ENCODE peak calls at places on chromosomes 7 and 10, in nine cellular contexts. A is H9, I is hepatocyte, S is GM23338, W is neuronal stem cell, K is OCI-LY7, V is PC-9, Y is GM23248, F is astrocyte. P is an unnamed sample.

GRCh38 chr7:74674166-74674565 is 16.6 kb downstream of the GTF2I start:
- DNase-seq in A (no peak), I (no peak), S (no peak), W (no peak), K (no peak), V (no peak), Y (no peak), F (no peak), P (no peak)

GRCh38 chr10:82438277-82438676 is 563.3 kb downstream of the NRG3 start:
- DNase-seq in A (no peak), I (no peak), S (no peak), W (no peak), K (no peak), V (no peak), Y (no peak), F (no peak), P (no peak)

GRCh38 chr10:46216836-46217748 is 69.7 kb upstream of the ANTXRL start:
- DNase-seq in A (peak), I (no peak), S (no peak), W (no peak), K (no peak), V (no peak), Y (peak), F (no peak), P (no peak)

GRCh38 chr10:128095023-128095752 is 31.0 kb downstream of the MKI67 start:
- DNase-seq in A (no peak), I (peak), S (peak), W (no peak), K (peak), V (no peak), Y (no peak), F (no peak), P (no peak)

GRCh38 chr7:87344446-87344845 is 1.0 kb upstream of the CROT start:
- DNase-seq in A (no peak), I (no peak), S (no peak), W (no peak), K (peak), V (no peak), Y (no peak), F (no peak), P (no peak)

GRCh38 chr10:47013469-47014169 is 102.4 kb downstream of the PTPN20 start:
- DNase-seq in A (peak), I (no peak), S (peak), W (no peak), K (no peak), V (no peak), Y (peak), F (no peak), P (peak)

GRCh38 chr7:43511769-43512515 is 71.0 kb upstream of the STK17A start:
- DNase-seq in A (no peak), I (no peak), S (no peak), W (no peak), K (no peak), V (no peak), Y (no peak), F (no peak), P (no peak)

GRCh38 chr7:106165328-106165727 is 53.2 kb upstream of the SYPL1 start:
- DNase-seq in A (no peak), I (no peak), S (no peak), W (no peak), K (no peak), V (no peak), Y (peak), F (peak), P (peak)

GRCh38 chr7:154546946-154547587 is 455.9 kb downstream of the PAXIP1 start:
- DNase-seq in A (no peak), I (no peak), S (no peak), W (no peak), K (no peak), V (no peak), Y (no peak), F (no peak), P (no peak)

GRCh38 chr7:130901209-130901783 is 167.3 kb upstream of the KLF14 start:
- DNase-seq in A (no peak), I (peak), S (no peak), W (no peak), K (no peak), V (no peak), Y (peak), F (peak), P (peak)

GRCh38 chr10:124342821-124343170 is 75.9 kb downstream of the OAT start:
- DNase-seq in A (peak), I (no peak), S (no peak), W (no peak), K (no peak), V (no peak), Y (no peak), F (no peak), P (no peak)

GRCh38 chr7:92560602-92561001 is 29.6 kb downstream of the FAM133B start:
- DNase-seq in A (no peak), I (no peak), S (no peak), W (no peak), K (no peak), V (no peak), Y (no peak), F (no peak), P (no peak)

GRCh38 chr10:88852327-88852726 is 683 bp upstream of the ANKRD22 start:
- DNase-seq in A (no peak), I (no peak), S (peak), W (no peak), K (no peak), V (no peak), Y (no peak), F (no peak), P (no peak)

GRCh38 chr10:5466451-5466996 is 32.8 kb downstream of the CALML5 start:
- DNase-seq in A (peak), I (peak), S (peak), W (no peak), K (no peak), V (peak), Y (peak), F (peak), P (peak)

GRCh38 chr10:78556700-78557432 is 511.9 kb upstream of the ZMIZ1 start:
- DNase-seq in A (no peak), I (no peak), S (no peak), W (no peak), K (no peak), V (no peak), Y (no peak), F (no peak), P (no peak)

GRCh38 chr7:128705891-128706333 is 33.2 kb upstream of the CALU start:
- DNase-seq in A (no peak), I (no peak), S (no peak), W (no peak), K (no peak), V (no peak), Y (peak), F (no peak), P (peak)

GRCh38 chr7:131231381-131232220 is 96.1 kb upstream of the MKLN1 start:
- DNase-seq in A (no peak), I (no peak), S (no peak), W (no peak), K (peak), V (no peak), Y (peak), F (peak), P (peak)

GRCh38 chr10:110568055-110568735 is 700 bp downstream of the SMC3 start:
- DNase-seq in A (peak), I (peak), S (peak), W (no peak), K (peak), V (no peak), Y (peak), F (no peak), P (peak)

GRCh38 chr7:82700739-82701138 is 257.2 kb upstream of the CACNA2D1 start:
- DNase-seq in A (no peak), I (peak), S (peak), W (no peak), K (no peak), V (peak), Y (no peak), F (no peak), P (no peak)

GRCh38 chr7:31192996-31193395 is 140.9 kb downstream of the ADCYAP1R1 start:
- DNase-seq in A (peak), I (peak), S (peak), W (peak), K (no peak), V (peak), Y (peak), F (peak), P (peak)

GRCh38 chr10:80204193-80204714 is 1.1 kb downstream of the ANXA11 start:
- DNase-seq in A (no peak), I (peak), S (peak), W (no peak), K (peak), V (peak), Y (peak), F (no peak), P (no peak)

GRCh38 chr10:110600487-110601101 is 33.1 kb downstream of the SMC3 start:
- DNase-seq in A (peak), I (peak), S (peak), W (peak), K (peak), V (peak), Y (peak), F (peak), P (peak)

DNA sequence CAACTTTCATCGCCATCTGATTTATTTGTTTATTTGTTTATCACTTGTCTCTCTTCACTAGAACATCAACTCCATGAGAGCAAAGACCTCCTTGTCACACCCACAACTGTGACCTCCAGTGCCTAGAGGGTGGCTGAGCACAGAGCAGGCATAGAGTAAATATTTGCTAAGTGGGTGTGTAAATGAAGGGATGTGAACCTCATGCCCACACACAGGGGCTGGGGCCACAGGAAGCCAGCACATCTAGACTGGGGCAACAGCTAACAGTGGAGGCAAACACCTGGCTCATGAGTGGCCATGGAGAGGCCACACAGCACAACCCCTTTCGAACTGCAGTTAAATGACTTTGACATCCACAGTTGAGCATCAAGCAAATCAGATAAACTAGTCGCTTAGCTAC is 39.8 kb downstream of the AKR1B1 start:
- DNase-seq in A (no peak), I (no peak), S (no peak), W (no peak), K (no peak), V (no peak), Y (no peak), F (no peak), P (no peak)
- H3K4me2 ChIP-seq in A (no peak), I (no peak), S (no peak), W (no peak), K (no peak), V (no peak), Y (no peak), F (no peak), P (no peak)

GRCh38 chr10:19634163-19634562 is 182.1 kb upstream of the PLXDC2 start:
- DNase-seq in A (no peak), I (no peak), S (no peak), W (no peak), K (no peak), V (no peak), Y (no peak), F (no peak), P (no peak)
- H2AFZ ChIP-seq in A (no peak), I (no peak), S (no peak), W (no peak), K (no peak), V (no peak), Y (no peak), F (no peak), P (no peak)

GRCh38 chr10:23070819-23071218 is 24.6 kb upstream of the MSRB2 start:
- DNase-seq in A (no peak), I (no peak), S (no peak), W (no peak), K (no peak), V (no peak), Y (no peak), F (no peak), P (no peak)

GRCh38 chr10:23069019-23069665 is 26.2 kb upstream of the MSRB2 start:
- DNase-seq in A (no peak), I (no peak), S (no peak), W (no peak), K (no peak), V (no peak), Y (no peak), F (no peak), P (no peak)

GRCh38 chr10:23065549-23065948 is 29.8 kb upstream of the MSRB2 start:
- DNase-seq in A (no peak), I (peak), S (no peak), W (no peak), K (no peak), V (peak), Y (peak), F (peak), P (peak)

GRCh38 chr10:23067337-23067736 is 28.0 kb upstream of the MSRB2 start:
- DNase-seq in A (no peak), I (no peak), S (no peak), W (no peak), K (no peak), V (no peak), Y (no peak), F (no peak), P (no peak)

GRCh38 chr10:23067939-23068775 is 27.2 kb upstream of the MSRB2 start:
- DNase-seq in A (peak), I (peak), S (peak), W (peak), K (peak), V (peak), Y (peak), F (peak), P (peak)
- H3K4me2 ChIP-seq in A (no peak), I (no peak), S (no peak), W (no peak), K (no peak), V (no peak), Y (no peak), F (no peak), P (no peak)

GRCh38 chr10:44724415-44725174 is 186.5 kb upstream of the TMEM72 start:
- DNase-seq in A (no peak), I (no peak), S (no peak), W (no peak), K (no peak), V (no peak), Y (peak), F (peak), P (peak)

GRCh38 chr10:44723654-44724053 is 187.5 kb upstream of the TMEM72 start:
- DNase-seq in A (no peak), I (no peak), S (no peak), W (no peak), K (no peak), V (no peak), Y (peak), F (peak), P (peak)

GRCh38 chr10:44731271-44731670 is 179.9 kb upstream of the TMEM72 start:
- DNase-seq in A (no peak), I (no peak), S (no peak), W (no peak), K (no peak), V (no peak), Y (no peak), F (no peak), P (no peak)

GRCh38 chr10:44723082-44723481 is 188.1 kb upstream of the TMEM72 start:
- DNase-seq in A (no peak), I (no peak), S (no peak), W (no peak), K (no peak), V (no peak), Y (no peak), F (no peak), P (no peak)

GRCh38 chr10:44725404-44725803 is 185.7 kb upstream of the TMEM72 start:
- DNase-seq in A (no peak), I (no peak), S (no peak), W (no peak), K (peak), V (no peak), Y (peak), F (peak), P (peak)
- H2AFZ ChIP-seq in A (no peak), I (no peak), S (no peak), W (no peak), K (no peak), V (no peak), Y (no peak), F (no peak), P (no peak)

GRCh38 chr10:30028452-30029045 is 30.8 kb downstream of the JCAD start:
- DNase-seq in A (no peak), I (peak), S (no peak), W (no peak), K (no peak), V (no peak), Y (no peak), F (no peak), P (no peak)
- H3K4me2 ChIP-seq in A (no peak), I (no peak), S (no peak), W (no peak), K (no peak), V (no peak), Y (no peak), F (no peak), P (no peak)

DNA sequence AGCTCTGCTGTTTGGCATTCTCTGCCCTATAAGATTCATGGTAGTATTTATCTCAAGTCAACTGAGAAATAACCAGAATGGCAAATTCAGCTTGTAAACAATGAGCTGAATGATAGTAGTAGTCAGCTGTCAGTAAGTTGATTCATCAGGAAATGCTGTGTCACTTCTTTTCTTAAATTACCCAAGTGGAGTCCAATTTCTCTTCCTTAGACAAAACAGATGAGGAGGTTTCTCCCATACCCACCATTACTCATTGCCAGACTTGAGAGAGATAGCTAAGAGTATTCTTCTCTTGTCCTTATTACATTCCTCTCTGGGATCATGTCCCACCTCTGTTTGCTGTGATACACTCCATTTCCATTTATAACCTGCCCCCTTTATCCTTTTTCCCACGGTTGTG is 159.8 kb upstream of the STEAP1 start:
- DNase-seq in A (no peak), I (no peak), S (no peak), W (no peak), K (no peak), V (no peak), Y (peak), F (no peak), P (no peak)
- H2AFZ ChIP-seq in A (no peak), I (no peak), S (peak), W (no peak), K (no peak), V (no peak), Y (no peak), F (no peak), P (no peak)

GRCh38 chr7:47407136-47407535 is 174.8 kb downstream of the TNS3 start:
- DNase-seq in A (no peak), I (no peak), S (no peak), W (no peak), K (no peak), V (no peak), Y (no peak), F (no peak), P (no peak)
- H3K4me2 ChIP-seq in A (no peak), I (no peak), S (no peak), W (no peak), K (no peak), V (no peak), Y (no peak), F (no peak), P (no peak)

DNA sequence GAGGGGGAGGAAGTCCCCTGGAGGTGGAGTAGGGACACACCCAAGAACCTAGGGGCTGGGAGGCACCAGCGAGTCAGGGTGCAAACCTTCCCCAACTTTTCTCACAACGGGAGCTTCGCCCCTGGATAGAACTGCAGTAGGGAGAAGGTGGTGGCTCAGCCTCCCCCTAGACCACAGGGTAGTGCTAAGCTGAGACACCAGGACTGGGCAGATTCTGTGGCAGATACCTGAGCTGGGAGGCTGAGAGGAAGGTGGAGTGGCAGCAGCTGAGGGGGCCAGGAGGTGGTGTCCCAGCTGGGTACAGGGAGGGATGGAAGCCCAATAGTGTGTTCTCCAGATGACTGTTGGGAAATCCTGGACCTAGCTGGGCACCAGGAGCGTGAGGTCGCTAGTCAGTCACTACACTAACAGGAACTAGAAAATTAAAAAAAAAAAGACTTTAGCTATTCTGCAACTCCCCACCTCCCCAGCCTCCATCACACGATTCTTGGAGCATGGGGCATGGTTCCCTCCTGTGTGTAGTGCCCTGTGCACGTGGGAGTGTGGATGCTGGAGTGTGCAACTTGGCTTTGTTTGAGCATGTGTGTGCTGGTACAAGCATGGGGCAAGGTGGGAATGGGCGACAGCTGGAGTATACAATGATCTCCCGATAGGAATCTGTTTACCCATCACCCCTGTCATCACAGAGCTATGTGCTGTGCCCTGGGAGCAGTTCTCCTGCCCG is 8.7 kb upstream of the TRPV6 start:
- DNase-seq in A (peak), I (no peak), S (no peak), W (no peak), K (no peak), V (no peak), Y (no peak), F (no peak), P (no peak)
- H2AFZ ChIP-seq in A (no peak), I (no peak), S (no peak), W (no peak), K (no peak), V (no peak), Y (no peak), F (no peak), P (no peak)

DNA sequence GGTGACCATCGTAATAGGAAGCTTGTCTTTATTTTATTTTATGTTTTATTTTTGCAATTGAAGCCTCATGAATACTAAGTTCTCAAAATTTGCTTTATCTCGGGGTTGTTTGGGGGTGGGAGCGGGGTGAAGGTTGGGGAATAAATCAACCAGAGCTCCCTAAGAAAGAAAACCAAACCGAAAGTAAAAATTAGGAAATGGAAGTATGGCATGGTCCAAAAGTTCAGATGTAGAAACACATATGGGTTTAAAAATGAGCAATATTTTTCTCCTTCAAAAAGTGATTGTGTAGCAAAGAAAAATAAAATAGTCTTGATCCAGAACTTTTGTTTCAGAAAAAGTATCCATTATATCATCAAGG is 177.4 kb upstream of the PLXDC2 start:
- DNase-seq in A (no peak), I (no peak), S (no peak), W (no peak), K (no peak), V (no peak), Y (no peak), F (no peak), P (no peak)
- H3K4me2 ChIP-seq in A (no peak), I (peak), S (no peak), W (no peak), K (no peak), V (peak), Y (peak), F (peak), P (peak)